ENCODE peak calls at places on chromosomes 2 and 18, in eight cellular contexts. W is GF-D8, E is EH, D is GM12891, Z is T-cell, N is glutamatergic neuron, K is astrocyte, F is T-helper 1 cell. I is an unnamed sample.

GRCh38 chr2:70937866-70938579 is 2.3 kb downstream of the ATP6V1B1 start:
- DNase-seq in W (no peak), E (no peak), D (no peak), Z (no peak), N (no peak), K (no peak), F (no peak), I (no peak)

GRCh38 chr2:14520385-14520945 is 112.1 kb upstream of the LRATD1 start:
- DNase-seq in W (no peak), E (no peak), D (no peak), Z (no peak), N (no peak), K (no peak), F (no peak), I (no peak)

GRCh38 chr2:26001743-26002341 is 19.5 kb upstream of the KIF3C start:
- DNase-seq in W (peak; percentile 86), E (no peak), D (no peak), Z (no peak), N (no peak), K (no peak), F (no peak), I (no peak)

GRCh38 chr2:139031722-139032121 is 251.5 kb upstream of the NXPH2 start:
- DNase-seq in W (no peak), E (no peak), D (no peak), Z (no peak), N (peak; percentile 19), K (peak; percentile 5), F (no peak), I (no peak)

GRCh38 chr2:138395565-138396306 is 105.8 kb upstream of the SPOPL start:
- DNase-seq in W (no peak), E (peak; percentile 66), D (no peak), Z (no peak), N (no peak), K (peak; percentile 56), F (no peak), I (no peak)

GRCh38 chr2:16326736-16327300 is 338.8 kb downstream of the CYRIA start:
- DNase-seq in W (peak; percentile 14), E (no peak), D (no peak), Z (no peak), N (no peak), K (no peak), F (no peak), I (no peak)

GRCh38 chr18:46167971-46168370 is 63.8 kb downstream of the HAUS1 start:
- DNase-seq in W (peak; percentile 78), E (no peak), D (peak; percentile 51), Z (peak; percentile 7), N (no peak), K (no peak), F (no peak), I (peak; percentile 54)

GRCh38 chr2:143742631-143743030 is 613.4 kb downstream of the ARHGAP15 start:
- DNase-seq in W (no peak), E (peak; percentile 45), D (no peak), Z (no peak), N (no peak), K (no peak), F (no peak), I (no peak)

GRCh38 chr2:235043762-235044500 is 92.1 kb downstream of the SH3BP4 start:
- DNase-seq in W (no peak), E (no peak), D (no peak), Z (no peak), N (no peak), K (no peak), F (no peak), I (no peak)

GRCh38 chr2:28662468-28663095 is 89.0 kb upstream of the PPP1CB start:
- DNase-seq in W (no peak), E (peak; percentile 82), D (no peak), Z (no peak), N (no peak), K (peak; percentile 62), F (no peak), I (no peak)

GRCh38 chr18:59437851-59438250 is 78.8 kb upstream of the LMAN1 start:
- DNase-seq in W (no peak), E (no peak), D (no peak), Z (no peak), N (no peak), K (no peak), F (no peak), I (no peak)

GRCh38 chr2:25276569-25277465 is 64.9 kb downstream of the DNMT3A start:
- DNase-seq in W (no peak), E (peak; percentile 27), D (peak; percentile 85), Z (peak; percentile 65), N (peak; percentile 91), K (no peak), F (peak; percentile 72), I (peak; percentile 81)

GRCh38 chr2:134155134-134155533 is 98.7 kb upstream of the MGAT5 start:
- DNase-seq in W (no peak), E (no peak), D (peak; percentile 50), Z (no peak), N (no peak), K (no peak), F (no peak), I (peak; percentile 33)

GRCh38 chr2:24859968-24860600 is 60.0 kb downstream of the ADCY3 start:
- DNase-seq in W (no peak), E (no peak), D (no peak), Z (no peak), N (no peak), K (no peak), F (no peak), I (no peak)

GRCh38 chr2:127066942-127067341 is 40.0 kb downstream of the BIN1 start:
- DNase-seq in W (no peak), E (no peak), D (no peak), Z (no peak), N (no peak), K (no peak), F (no peak), I (no peak)

GRCh38 chr2:181952413-181953226 is 33.0 kb upstream of the PPP1R1C start:
- DNase-seq in W (no peak), E (peak; percentile 23), D (no peak), Z (no peak), N (no peak), K (no peak), F (no peak), I (no peak)

GRCh38 chr18:62324917-62325805 is at the start of gene TNFRSF11A:
- DNase-seq in W (no peak), E (no peak), D (peak; percentile 82), Z (peak; percentile 56), N (peak; percentile 62), K (no peak), F (peak; percentile 55), I (peak; percentile 72)

GRCh38 chr2:205188516-205189138 is 493.7 kb upstream of the NRP2 start:
- DNase-seq in W (no peak), E (peak; percentile 77), D (no peak), Z (no peak), N (no peak), K (peak; percentile 42), F (no peak), I (no peak)

GRCh38 chr2:187453078-187453641 is 5.1 kb upstream of the CALCRL start:
- DNase-seq in W (no peak), E (peak; percentile 43), D (no peak), Z (no peak), N (no peak), K (no peak), F (no peak), I (no peak)

GRCh38 chr2:82950148-82950547 is 1508.9 kb downstream of the SUCLG1 start:
- DNase-seq in W (no peak), E (no peak), D (no peak), Z (no peak), N (no peak), K (no peak), F (no peak), I (no peak)

GRCh38 chr2:189751080-189751658 is 11.4 kb downstream of the OSGEPL1 start:
- DNase-seq in W (no peak), E (peak; percentile 51), D (no peak), Z (peak; percentile 26), N (peak; percentile 50), K (no peak), F (peak; percentile 4), I (no peak)

GRCh38 chr2:144430722-144431163 is 89.2 kb downstream of the ZEB2 start:
- DNase-seq in W (no peak), E (peak; percentile 41), D (no peak), Z (no peak), N (no peak), K (peak; percentile 74), F (no peak), I (no peak)

GRCh38 chr2:123495241-123495640 is 529.8 kb upstream of the CNTNAP5 start:
- DNase-seq in W (no peak), E (no peak), D (no peak), Z (no peak), N (no peak), K (no peak), F (no peak), I (no peak)

GRCh38 chr2:219399716-219400478 is 12.2 kb upstream of the DNPEP start:
- DNase-seq in W (no peak), E (no peak), D (no peak), Z (no peak), N (no peak), K (no peak), F (no peak), I (no peak)

GRCh38 chr2:240567872-240568677 is at the start of gene RNPEPL1:
- DNase-seq in W (peak; percentile 6), E (peak; percentile 46), D (peak; percentile 70), Z (peak; percentile 50), N (peak; percentile 50), K (no peak), F (peak; percentile 69), I (no peak)

GRCh38 chr2:20326163-20326780 is 24.4 kb downstream of the PUM2 start:
- DNase-seq in W (no peak), E (peak; percentile 67), D (no peak), Z (peak; percentile 42), N (peak; percentile 64), K (peak; percentile 27), F (peak; percentile 16), I (peak; percentile 23)

GRCh38 chr2:224121406-224122067 is 82.5 kb upstream of the SERPINE2 start:
- DNase-seq in W (no peak), E (peak; percentile 25), D (no peak), Z (no peak), N (no peak), K (no peak), F (no peak), I (no peak)

GRCh38 chr18:13375302-13376255 is 157.0 kb downstream of the LDLRAD4 start:
- DNase-seq in W (no peak), E (peak; percentile 90), D (peak; percentile 62), Z (peak; percentile 53), N (no peak), K (peak; percentile 92), F (peak; percentile 73), I (peak; percentile 52)

GRCh38 chr2:162221064-162221463 is 22.2 kb downstream of the FAP start:
- DNase-seq in W (no peak), E (peak; percentile 76), D (peak; percentile 17), Z (peak; percentile 37), N (peak; percentile 79), K (no peak), F (peak; percentile 25), I (peak; percentile 18)

GRCh38 chr2:108943067-108943350 is 46.0 kb downstream of the EDAR start:
- DNase-seq in W (no peak), E (no peak), D (no peak), Z (no peak), N (no peak), K (no peak), F (no peak), I (no peak)

GRCh38 chr18:23422751-23423418 is 30.2 kb upstream of the RIOK3 start:
- DNase-seq in W (peak; percentile 100), E (peak; percentile 82), D (no peak), Z (peak; percentile 38), N (peak; percentile 29), K (peak; percentile 34), F (no peak), I (peak; percentile 32)

GRCh38 chr2:39424951-39425350 is 12.1 kb downstream of the MAP4K3 start:
- DNase-seq in W (no peak), E (no peak), D (no peak), Z (no peak), N (no peak), K (no peak), F (no peak), I (no peak)

GRCh38 chr2:100639588-100640195 is 76.9 kb downstream of the PDCL3 start:
- DNase-seq in W (no peak), E (no peak), D (no peak), Z (no peak), N (no peak), K (no peak), F (no peak), I (no peak)

I was measured in GM12892.